ENCODE peak calls at places on chromosomes 7 and 10, in seven cellular contexts. H is astrocyte of the spinal cord; B is AML-193; A is stimulated activated CD8-positive, alpha-beta memory T cell treated with anti-CD3 and anti-CD28 coated beads, Interleukin-12 subunit alpha, Interleukin-12 subunit beta, amount 100 ng/mL, for 1 hour; J is amniotic stem cell; E is fibroblast of the aortic adventitia; P is NCI-H345. N is an unnamed sample.

GRCh38 chr7:68162712-68163111 is 1166.1 kb downstream of the TYW1 start:
- DNase-seq in H (no peak), B (no peak), A (no peak), J (no peak), E (no peak), P (no peak), N (no peak)

GRCh38 chr7:849781-850180 is 17.5 kb downstream of the SUN1 start:
- DNase-seq in H (no peak), B (no peak), A (no peak), J (no peak), E (no peak), P (no peak), N (no peak)

GRCh38 chr7:98439484-98439883 is 38.6 kb upstream of the BAIAP2L1 start:
- DNase-seq in H (no peak), B (no peak), A (no peak), J (no peak), E (no peak), P (no peak), N (no peak)

GRCh38 chr7:135151162-135151932 is 3.5 kb downstream of the TMEM140 start:
- DNase-seq in H (no peak), B (peak; percentile 24), A (no peak), J (no peak), E (no peak), P (no peak), N (no peak)

GRCh38 chr7:90597527-90597871 is 1.4 kb downstream of the CDK14 start:
- DNase-seq in H (peak; percentile 54), B (no peak), A (no peak), J (no peak), E (peak; percentile 51), P (no peak), N (no peak)

GRCh38 chr7:87541648-87542047 is 59.0 kb downstream of the ABCB1 start:
- DNase-seq in H (no peak), B (no peak), A (no peak), J (no peak), E (no peak), P (no peak), N (no peak)

GRCh38 chr10:75403144-75404022 is 1.8 kb upstream of the ZNF503 start:
- DNase-seq in H (peak; percentile 30), B (no peak), A (no peak), J (peak; percentile 42), E (peak; percentile 52), P (peak; percentile 47), N (no peak)

GRCh38 chr7:106309352-106309751 is 24.6 kb upstream of the NAMPT start:
- DNase-seq in H (no peak), B (no peak), A (no peak), J (no peak), E (no peak), P (no peak), N (no peak)

GRCh38 chr7:64733550-64734240 is 60.5 kb upstream of the ZNF138 start:
- DNase-seq in H (no peak), B (no peak), A (no peak), J (no peak), E (no peak), P (no peak), N (no peak)

GRCh38 chr10:31353574-31353973 is 34.6 kb downstream of the ZEB1 start:
- DNase-seq in H (peak; percentile 72), B (peak; percentile 25), A (no peak), J (no peak), E (peak; percentile 60), P (no peak), N (no peak)

GRCh38 chr7:133904766-133905165 is 222.4 kb upstream of the LRGUK start:
- DNase-seq in H (no peak), B (no peak), A (no peak), J (no peak), E (no peak), P (no peak), N (no peak)

GRCh38 chr7:100679927-100680588 is 6.5 kb downstream of the GNB2 start:
- DNase-seq in H (no peak), B (no peak), A (no peak), J (no peak), E (peak; percentile 50), P (no peak), N (no peak)

GRCh38 chr7:36726806-36727503 is 2.7 kb upstream of the AOAH start:
- DNase-seq in H (no peak), B (peak; percentile 71), A (no peak), J (no peak), E (no peak), P (no peak), N (no peak)

GRCh38 chr7:117283371-117283770 is 39.5 kb downstream of the WNT2 start:
- DNase-seq in H (peak; percentile 91), B (no peak), A (no peak), J (peak; percentile 4), E (peak; percentile 84), P (no peak), N (no peak)

GRCh38 chr7:1897076-1897860 is 227.2 kb downstream of the ELFN1 start:
- DNase-seq in H (peak; percentile 57), B (no peak), A (no peak), J (no peak), E (no peak), P (no peak), N (no peak)

GRCh38 chr7:114823290-114823689 is 98.6 kb upstream of the MDFIC start:
- DNase-seq in H (peak; percentile 28), B (no peak), A (no peak), J (no peak), E (peak; percentile 51), P (no peak), N (no peak)

GRCh38 chr10:104925232-104925851 is 284.3 kb downstream of the SORCS3 start:
- DNase-seq in H (peak; percentile 26), B (peak; percentile 2), A (no peak), J (no peak), E (peak; percentile 37), P (peak; percentile 33), N (peak; percentile 20)

GRCh38 chr7:94289071-94289470 is 105.6 kb upstream of the COL1A2 start:
- DNase-seq in H (peak; percentile 90), B (no peak), A (no peak), J (peak; percentile 70), E (peak; percentile 94), P (peak; percentile 81), N (no peak)

GRCh38 chr7:124310934-124311390 is 278.1 kb upstream of the TMEM229A start:
- DNase-seq in H (no peak), B (no peak), A (no peak), J (no peak), E (no peak), P (no peak), N (peak; percentile 9)

GRCh38 chr10:35942052-35942451 is 300.0 kb upstream of the FZD8 start:
- DNase-seq in H (no peak), B (no peak), A (no peak), J (no peak), E (no peak), P (no peak), N (no peak)

GRCh38 chr7:84200859-84201258 is 6.3 kb upstream of the SEMA3A start:
- DNase-seq in H (peak; percentile 44), B (no peak), A (no peak), J (no peak), E (no peak), P (no peak), N (no peak)

GRCh38 chr10:58384095-58384494 is 1.1 kb upstream of the TFAM start:
- DNase-seq in H (peak; percentile 17), B (peak; percentile 96), A (no peak), J (no peak), E (no peak), P (no peak), N (no peak)

N was measured in CMK.